ENCODE peak calls at places on chromosomes 6 and 20, in five cellular contexts. F is fibroblast of lung; K is activated CD4-positive, CD25-positive, alpha-beta regulatory T cell; H is psoas muscle; Y is endothelial cell. I is an unnamed sample.

GRCh38 chr6:37779111-37779800 is 40.3 kb upstream of the ZFAND3 start:
- DNase-seq in F (no peak), K (no peak), H (no peak), Y (no peak), I (no peak)

GRCh38 chr20:46293084-46293483 is 15.2 kb downstream of the CDH22 start:
- DNase-seq in F (peak; percentile 41), K (no peak), H (no peak), Y (peak; percentile 50), I (no peak)

GRCh38 chr20:45833030-45833882 is at the start of gene SNX21:
- DNase-seq in F (peak; percentile 96), K (no peak), H (peak; percentile 90), Y (peak; percentile 80), I (peak; percentile 79)

GRCh38 chr20:6731951-6732580 is 35.4 kb upstream of the BMP2 start:
- DNase-seq in F (peak; percentile 14), K (no peak), H (peak; percentile 52), Y (no peak), I (no peak)

GRCh38 chr6:149094934-149095341 is 222.6 kb upstream of the TAB2 start:
- DNase-seq in F (peak; percentile 39), K (no peak), H (no peak), Y (no peak), I (no peak)

GRCh38 chr6:119541132-119541905 is 191.8 kb upstream of the MAN1A1 start:
- DNase-seq in F (peak; percentile 100), K (no peak), H (no peak), Y (no peak), I (no peak)

GRCh38 chr6:44059359-44060342 is 67.6 kb downstream of the MRPL14 start:
- DNase-seq in F (peak; percentile 88), K (no peak), H (peak; percentile 55), Y (no peak), I (no peak)

GRCh38 chr20:59376109-59376841 is 75.9 kb downstream of the EDN3 start:
- DNase-seq in F (no peak), K (no peak), H (no peak), Y (no peak), I (no peak)

GRCh38 chr6:39215640-39216158 is 13.6 kb downstream of the KCNK5 start:
- DNase-seq in F (no peak), K (no peak), H (no peak), Y (no peak), I (no peak)

GRCh38 chr6:79335133-79335674 is 100.7 kb upstream of the HMGN3 start:
- DNase-seq in F (peak; percentile 25), K (no peak), H (no peak), Y (no peak), I (no peak)

GRCh38 chr6:43584892-43585570 is 9.0 kb downstream of the POLH start:
- DNase-seq in F (no peak), K (no peak), H (no peak), Y (no peak), I (no peak)

GRCh38 chr20:36969478-36970186 is 18.1 kb upstream of the SAMHD1 start:
- DNase-seq in F (no peak), K (no peak), H (no peak), Y (no peak), I (no peak)

GRCh38 chr20:62710886-62711702 is 2.5 kb downstream of the NTSR1 start:
- DNase-seq in F (no peak), K (peak; percentile 10), H (no peak), Y (no peak), I (no peak)

GRCh38 chr6:42118162-42119001 is 24.0 kb downstream of the C6orf132 start:
- DNase-seq in F (no peak), K (no peak), H (peak; percentile 50), Y (no peak), I (peak; percentile 78)

GRCh38 chr20:17227669-17228623 is 1.1 kb downstream of the PCSK2 start:
- DNase-seq in F (no peak), K (no peak), H (no peak), Y (peak; percentile 41), I (peak; percentile 11)

GRCh38 chr6:12801141-12801540 is 84.6 kb downstream of the PHACTR1 start:
- DNase-seq in F (no peak), K (no peak), H (no peak), Y (no peak), I (no peak)

GRCh38 chr20:34110025-34111013 is 1.7 kb downstream of the EIF2S2 start:
- DNase-seq in F (peak; percentile 31), K (no peak), H (no peak), Y (no peak), I (no peak)

GRCh38 chr6:160519603-160520042 is 144.5 kb downstream of the LPA start:
- DNase-seq in F (no peak), K (no peak), H (no peak), Y (no peak), I (no peak)

GRCh38 chr6:73943401-73943800 is 247.4 kb downstream of the CD109 start:
- DNase-seq in F (no peak), K (no peak), H (no peak), Y (no peak), I (no peak)

GRCh38 chr20:61659652-61660346 is 405.9 kb downstream of the TAF4 start:
- DNase-seq in F (no peak), K (no peak), H (no peak), Y (no peak), I (no peak)

GRCh38 chr6:121584591-121585369 is 149.3 kb downstream of the GJA1 start:
- DNase-seq in F (peak; percentile 48), K (no peak), H (no peak), Y (no peak), I (no peak)

GRCh38 chr6:156102129-156102528 is 646.5 kb upstream of the NOX3 start:
- DNase-seq in F (peak; percentile 2), K (no peak), H (no peak), Y (no peak), I (no peak)

GRCh38 chr6:41191569-41191968 is 9.4 kb downstream of the TREML2 start:
- DNase-seq in F (no peak), K (peak; percentile 22), H (no peak), Y (peak; percentile 58), I (no peak)